ENCODE peak calls at places on chromosomes 11 and 22, in ten cellular contexts. One of them, this sample, is unnamed.

GRCh38 chr11:103183981-103184592 is 74.9 kb downstream of the DYNC2H1 start:
- DNase-seq in naive B cell: no peak
- DNase-seq in EL: no peak
- DNase-seq in NAMALWA: peak; percentile 11
- DNase-seq in AG10803: no peak
- DNase-seq in stimulated activated CD4-positive, alpha-beta T cell treated with anti-CD3 and anti-CD28 coated beads, Interleukin-12 subunit alpha, Interleukin-12 subunit beta, amount 100 ng/mL, for 4 hours: no peak
- DNase-seq in NCI-H1417: no peak
- DNase-seq in stimulated activated CD8-positive, alpha-beta memory T cell treated with anti-CD3 and anti-CD28 coated beads, Interleukin-7, amount 100 ng/mL, for 1 hour: no peak
- DNase-seq in AG08395: no peak
- DNase-seq in brain microvascular endothelial cell: no peak
- DNase-seq in this sample: peak; percentile 6

GRCh38 chr11:23590909-23591308 is 730.6 kb upstream of the CCDC179 start:
- DNase-seq in stimulated activated CD8-positive, alpha-beta memory T cell treated with anti-CD3 and anti-CD28 coated beads, Interleukin-7, amount 100 ng/mL, for 1 hour: no peak
- DNase-seq in EL: no peak
- DNase-seq in AG08395: no peak
- DNase-seq in stimulated activated CD4-positive, alpha-beta T cell treated with anti-CD3 and anti-CD28 coated beads, Interleukin-12 subunit alpha, Interleukin-12 subunit beta, amount 100 ng/mL, for 4 hours: no peak
- DNase-seq in NCI-H1417: no peak
- DNase-seq in AG10803: no peak
- DNase-seq in NAMALWA: no peak
- DNase-seq in naive B cell: no peak
- DNase-seq in brain microvascular endothelial cell: no peak
- DNase-seq in this sample: no peak

GRCh38 chr11:129950319-129951034 is 52.2 kb downstream of the PRDM10 start:
- DNase-seq in brain microvascular endothelial cell: no peak
- DNase-seq in naive B cell: no peak
- DNase-seq in NCI-H1417: no peak
- DNase-seq in AG10803: peak; percentile 54
- DNase-seq in stimulated activated CD4-positive, alpha-beta T cell treated with anti-CD3 and anti-CD28 coated beads, Interleukin-12 subunit alpha, Interleukin-12 subunit beta, amount 100 ng/mL, for 4 hours: no peak
- DNase-seq in EL: no peak
- DNase-seq in NAMALWA: peak; percentile 39
- DNase-seq in AG08395: peak; percentile 14
- DNase-seq in stimulated activated CD8-positive, alpha-beta memory T cell treated with anti-CD3 and anti-CD28 coated beads, Interleukin-7, amount 100 ng/mL, for 1 hour: no peak
- DNase-seq in this sample: no peak

GRCh38 chr11:64181506-64182411 is 4.2 kb upstream of the STIP1 start:
- DNase-seq in AG10803: peak; percentile 88
- DNase-seq in stimulated activated CD4-positive, alpha-beta T cell treated with anti-CD3 and anti-CD28 coated beads, Interleukin-12 subunit alpha, Interleukin-12 subunit beta, amount 100 ng/mL, for 4 hours: peak; percentile 48
- DNase-seq in NAMALWA: peak; percentile 77
- DNase-seq in EL: peak; percentile 94
- DNase-seq in brain microvascular endothelial cell: peak; percentile 94
- DNase-seq in NCI-H1417: peak; percentile 70
- DNase-seq in stimulated activated CD8-positive, alpha-beta memory T cell treated with anti-CD3 and anti-CD28 coated beads, Interleukin-7, amount 100 ng/mL, for 1 hour: no peak
- DNase-seq in AG08395: peak; percentile 96
- DNase-seq in naive B cell: no peak
- DNase-seq in this sample: peak; percentile 83

GRCh38 chr11:134443246-134443645 is 31.2 kb upstream of the B3GAT1 start:
- DNase-seq in stimulated activated CD4-positive, alpha-beta T cell treated with anti-CD3 and anti-CD28 coated beads, Interleukin-12 subunit alpha, Interleukin-12 subunit beta, amount 100 ng/mL, for 4 hours: no peak
- DNase-seq in brain microvascular endothelial cell: no peak
- DNase-seq in AG10803: no peak
- DNase-seq in stimulated activated CD8-positive, alpha-beta memory T cell treated with anti-CD3 and anti-CD28 coated beads, Interleukin-7, amount 100 ng/mL, for 1 hour: no peak
- DNase-seq in NCI-H1417: no peak
- DNase-seq in AG08395: no peak
- DNase-seq in NAMALWA: no peak
- DNase-seq in EL: no peak
- DNase-seq in naive B cell: no peak
- DNase-seq in this sample: no peak

GRCh38 chr22:48974443-48975251 is 853.0 kb downstream of the BRD1 start:
- DNase-seq in naive B cell: no peak
- DNase-seq in stimulated activated CD8-positive, alpha-beta memory T cell treated with anti-CD3 and anti-CD28 coated beads, Interleukin-7, amount 100 ng/mL, for 1 hour: no peak
- DNase-seq in AG10803: no peak
- DNase-seq in NAMALWA: no peak
- DNase-seq in NCI-H1417: no peak
- DNase-seq in EL: no peak
- DNase-seq in stimulated activated CD4-positive, alpha-beta T cell treated with anti-CD3 and anti-CD28 coated beads, Interleukin-12 subunit alpha, Interleukin-12 subunit beta, amount 100 ng/mL, for 4 hours: no peak
- DNase-seq in AG08395: no peak
- DNase-seq in brain microvascular endothelial cell: no peak
- DNase-seq in this sample: no peak

GRCh38 chr11:69437876-69438205 is 43.6 kb upstream of the LINC01488 start:
- DNase-seq in AG08395: no peak
- DNase-seq in naive B cell: no peak
- DNase-seq in EL: no peak
- DNase-seq in brain microvascular endothelial cell: no peak
- DNase-seq in NCI-H1417: no peak
- DNase-seq in NAMALWA: no peak
- DNase-seq in AG10803: no peak
- DNase-seq in stimulated activated CD8-positive, alpha-beta memory T cell treated with anti-CD3 and anti-CD28 coated beads, Interleukin-7, amount 100 ng/mL, for 1 hour: no peak
- DNase-seq in stimulated activated CD4-positive, alpha-beta T cell treated with anti-CD3 and anti-CD28 coated beads, Interleukin-12 subunit alpha, Interleukin-12 subunit beta, amount 100 ng/mL, for 4 hours: no peak
- DNase-seq in this sample: no peak

GRCh38 chr11:130457909-130458729 is 9.7 kb downstream of the ADAMTS15 start:
- DNase-seq in naive B cell: no peak
- DNase-seq in EL: no peak
- DNase-seq in NCI-H1417: no peak
- DNase-seq in brain microvascular endothelial cell: no peak
- DNase-seq in AG08395: peak; percentile 63
- DNase-seq in NAMALWA: no peak
- DNase-seq in AG10803: peak; percentile 55
- DNase-seq in stimulated activated CD4-positive, alpha-beta T cell treated with anti-CD3 and anti-CD28 coated beads, Interleukin-12 subunit alpha, Interleukin-12 subunit beta, amount 100 ng/mL, for 4 hours: no peak
- DNase-seq in stimulated activated CD8-positive, alpha-beta memory T cell treated with anti-CD3 and anti-CD28 coated beads, Interleukin-7, amount 100 ng/mL, for 1 hour: no peak
- DNase-seq in this sample: no peak

GRCh38 chr11:75429902-75430691 is 2.9 kb downstream of the KLHL35 start:
- DNase-seq in NCI-H1417: peak; percentile 59
- DNase-seq in EL: peak; percentile 63
- DNase-seq in AG10803: peak; percentile 69
- DNase-seq in NAMALWA: no peak
- DNase-seq in stimulated activated CD4-positive, alpha-beta T cell treated with anti-CD3 and anti-CD28 coated beads, Interleukin-12 subunit alpha, Interleukin-12 subunit beta, amount 100 ng/mL, for 4 hours: peak; percentile 52
- DNase-seq in AG08395: peak; percentile 77
- DNase-seq in brain microvascular endothelial cell: peak; percentile 27
- DNase-seq in naive B cell: peak; percentile 42
- DNase-seq in stimulated activated CD8-positive, alpha-beta memory T cell treated with anti-CD3 and anti-CD28 coated beads, Interleukin-7, amount 100 ng/mL, for 1 hour: peak; percentile 4
- DNase-seq in this sample: peak; percentile 42

GRCh38 chr11:6319001-6319878 is 1.1 kb downstream of the CAVIN3 start:
- DNase-seq in stimulated activated CD8-positive, alpha-beta memory T cell treated with anti-CD3 and anti-CD28 coated beads, Interleukin-7, amount 100 ng/mL, for 1 hour: no peak
- DNase-seq in brain microvascular endothelial cell: peak; percentile 18
- DNase-seq in AG10803: peak; percentile 48
- DNase-seq in NAMALWA: no peak
- DNase-seq in naive B cell: no peak
- DNase-seq in NCI-H1417: no peak
- DNase-seq in EL: peak; percentile 57
- DNase-seq in AG08395: peak; percentile 21
- DNase-seq in stimulated activated CD4-positive, alpha-beta T cell treated with anti-CD3 and anti-CD28 coated beads, Interleukin-12 subunit alpha, Interleukin-12 subunit beta, amount 100 ng/mL, for 4 hours: no peak
- DNase-seq in this sample: no peak

GRCh38 chr22:48475661-48476345 is 1351.9 kb downstream of the BRD1 start:
- DNase-seq in NAMALWA: no peak
- DNase-seq in AG10803: no peak
- DNase-seq in stimulated activated CD8-positive, alpha-beta memory T cell treated with anti-CD3 and anti-CD28 coated beads, Interleukin-7, amount 100 ng/mL, for 1 hour: no peak
- DNase-seq in NCI-H1417: no peak
- DNase-seq in AG08395: no peak
- DNase-seq in EL: no peak
- DNase-seq in stimulated activated CD4-positive, alpha-beta T cell treated with anti-CD3 and anti-CD28 coated beads, Interleukin-12 subunit alpha, Interleukin-12 subunit beta, amount 100 ng/mL, for 4 hours: no peak
- DNase-seq in brain microvascular endothelial cell: no peak
- DNase-seq in naive B cell: no peak
- DNase-seq in this sample: no peak

GRCh38 chr11:127710831-127711230 is 710.3 kb upstream of the KIRREL3 start:
- DNase-seq in NCI-H1417: no peak
- DNase-seq in brain microvascular endothelial cell: no peak
- DNase-seq in naive B cell: no peak
- DNase-seq in stimulated activated CD8-positive, alpha-beta memory T cell treated with anti-CD3 and anti-CD28 coated beads, Interleukin-7, amount 100 ng/mL, for 1 hour: no peak
- DNase-seq in stimulated activated CD4-positive, alpha-beta T cell treated with anti-CD3 and anti-CD28 coated beads, Interleukin-12 subunit alpha, Interleukin-12 subunit beta, amount 100 ng/mL, for 4 hours: no peak
- DNase-seq in AG08395: no peak
- DNase-seq in NAMALWA: no peak
- DNase-seq in AG10803: no peak
- DNase-seq in EL: no peak
- DNase-seq in this sample: no peak

GRCh38 chr22:44975444-44976262 is 34.2 kb downstream of the PHF21B start:
- DNase-seq in naive B cell: peak; percentile 9
- DNase-seq in NCI-H1417: peak; percentile 6
- DNase-seq in NAMALWA: peak; percentile 88
- DNase-seq in AG08395: peak; percentile 94
- DNase-seq in AG10803: peak; percentile 69
- DNase-seq in EL: peak; percentile 76
- DNase-seq in stimulated activated CD8-positive, alpha-beta memory T cell treated with anti-CD3 and anti-CD28 coated beads, Interleukin-7, amount 100 ng/mL, for 1 hour: no peak
- DNase-seq in brain microvascular endothelial cell: peak; percentile 59
- DNase-seq in stimulated activated CD4-positive, alpha-beta T cell treated with anti-CD3 and anti-CD28 coated beads, Interleukin-12 subunit alpha, Interleukin-12 subunit beta, amount 100 ng/mL, for 4 hours: peak; percentile 55
- DNase-seq in this sample: peak; percentile 56

GRCh38 chr22:27149886-27150529 is 492.6 kb downstream of the MIAT start:
- DNase-seq in EL: no peak
- DNase-seq in naive B cell: no peak
- DNase-seq in NAMALWA: no peak
- DNase-seq in AG08395: peak; percentile 69
- DNase-seq in brain microvascular endothelial cell: peak; percentile 35
- DNase-seq in AG10803: peak; percentile 74
- DNase-seq in NCI-H1417: no peak
- DNase-seq in stimulated activated CD4-positive, alpha-beta T cell treated with anti-CD3 and anti-CD28 coated beads, Interleukin-12 subunit alpha, Interleukin-12 subunit beta, amount 100 ng/mL, for 4 hours: no peak
- DNase-seq in stimulated activated CD8-positive, alpha-beta memory T cell treated with anti-CD3 and anti-CD28 coated beads, Interleukin-7, amount 100 ng/mL, for 1 hour: no peak
- DNase-seq in this sample: no peak

GRCh38 chr22:42439821-42440674 is 7.8 kb upstream of the NFAM1 start:
- DNase-seq in AG10803: no peak
- DNase-seq in NCI-H1417: no peak
- DNase-seq in stimulated activated CD8-positive, alpha-beta memory T cell treated with anti-CD3 and anti-CD28 coated beads, Interleukin-7, amount 100 ng/mL, for 1 hour: no peak
- DNase-seq in stimulated activated CD4-positive, alpha-beta T cell treated with anti-CD3 and anti-CD28 coated beads, Interleukin-12 subunit alpha, Interleukin-12 subunit beta, amount 100 ng/mL, for 4 hours: no peak
- DNase-seq in brain microvascular endothelial cell: peak; percentile 9
- DNase-seq in AG08395: no peak
- DNase-seq in NAMALWA: peak; percentile 59
- DNase-seq in naive B cell: no peak
- DNase-seq in EL: peak; percentile 26
- DNase-seq in this sample: no peak

GRCh38 chr22:26884921-26885320 is 227.5 kb downstream of the MIAT start:
- DNase-seq in naive B cell: no peak
- DNase-seq in stimulated activated CD4-positive, alpha-beta T cell treated with anti-CD3 and anti-CD28 coated beads, Interleukin-12 subunit alpha, Interleukin-12 subunit beta, amount 100 ng/mL, for 4 hours: no peak
- DNase-seq in stimulated activated CD8-positive, alpha-beta memory T cell treated with anti-CD3 and anti-CD28 coated beads, Interleukin-7, amount 100 ng/mL, for 1 hour: no peak
- DNase-seq in AG10803: peak; percentile 20
- DNase-seq in EL: no peak
- DNase-seq in NAMALWA: no peak
- DNase-seq in NCI-H1417: no peak
- DNase-seq in brain microvascular endothelial cell: no peak
- DNase-seq in AG08395: no peak
- DNase-seq in this sample: no peak

GRCh38 chr11:118202599-118203422 is 22.0 kb downstream of the JAML start:
- DNase-seq in stimulated activated CD8-positive, alpha-beta memory T cell treated with anti-CD3 and anti-CD28 coated beads, Interleukin-7, amount 100 ng/mL, for 1 hour: peak; percentile 22
- DNase-seq in AG08395: no peak
- DNase-seq in NAMALWA: no peak
- DNase-seq in EL: no peak
- DNase-seq in naive B cell: no peak
- DNase-seq in brain microvascular endothelial cell: no peak
- DNase-seq in AG10803: no peak
- DNase-seq in NCI-H1417: no peak
- DNase-seq in stimulated activated CD4-positive, alpha-beta T cell treated with anti-CD3 and anti-CD28 coated beads, Interleukin-12 subunit alpha, Interleukin-12 subunit beta, amount 100 ng/mL, for 4 hours: no peak
- DNase-seq in this sample: no peak

GRCh38 chr11:35288311-35288710 is 131.0 kb downstream of the SLC1A2 start:
- DNase-seq in naive B cell: no peak
- DNase-seq in stimulated activated CD8-positive, alpha-beta memory T cell treated with anti-CD3 and anti-CD28 coated beads, Interleukin-7, amount 100 ng/mL, for 1 hour: no peak
- DNase-seq in brain microvascular endothelial cell: no peak
- DNase-seq in stimulated activated CD4-positive, alpha-beta T cell treated with anti-CD3 and anti-CD28 coated beads, Interleukin-12 subunit alpha, Interleukin-12 subunit beta, amount 100 ng/mL, for 4 hours: no peak
- DNase-seq in AG08395: peak; percentile 29
- DNase-seq in EL: no peak
- DNase-seq in NAMALWA: no peak
- DNase-seq in AG10803: peak; percentile 46
- DNase-seq in NCI-H1417: no peak
- DNase-seq in this sample: no peak

GRCh38 chr11:108536783-108537182 is 38.6 kb upstream of the POGLUT3 start:
- DNase-seq in NAMALWA: no peak
- DNase-seq in EL: no peak
- DNase-seq in AG08395: no peak
- DNase-seq in stimulated activated CD8-positive, alpha-beta memory T cell treated with anti-CD3 and anti-CD28 coated beads, Interleukin-7, amount 100 ng/mL, for 1 hour: no peak
- DNase-seq in AG10803: no peak
- DNase-seq in NCI-H1417: no peak
- DNase-seq in naive B cell: no peak
- DNase-seq in brain microvascular endothelial cell: no peak
- DNase-seq in stimulated activated CD4-positive, alpha-beta T cell treated with anti-CD3 and anti-CD28 coated beads, Interleukin-12 subunit alpha, Interleukin-12 subunit beta, amount 100 ng/mL, for 4 hours: no peak
- DNase-seq in this sample: no peak

GRCh38 chr11:69198891-69199582 is 43.3 kb downstream of the SMIM38 start:
- DNase-seq in stimulated activated CD8-positive, alpha-beta memory T cell treated with anti-CD3 and anti-CD28 coated beads, Interleukin-7, amount 100 ng/mL, for 1 hour: no peak
- DNase-seq in NAMALWA: no peak
- DNase-seq in EL: no peak
- DNase-seq in naive B cell: no peak
- DNase-seq in AG08395: no peak
- DNase-seq in AG10803: no peak
- DNase-seq in brain microvascular endothelial cell: no peak
- DNase-seq in NCI-H1417: no peak
- DNase-seq in stimulated activated CD4-positive, alpha-beta T cell treated with anti-CD3 and anti-CD28 coated beads, Interleukin-12 subunit alpha, Interleukin-12 subunit beta, amount 100 ng/mL, for 4 hours: no peak
- DNase-seq in this sample: no peak

GRCh38 chr11:73295259-73295995 is 12.6 kb upstream of the ARHGEF17 start:
- DNase-seq in NAMALWA: peak; percentile 88
- DNase-seq in EL: peak; percentile 93
- DNase-seq in AG08395: peak; percentile 90
- DNase-seq in AG10803: peak; percentile 86
- DNase-seq in NCI-H1417: peak; percentile 75
- DNase-seq in naive B cell: peak; percentile 70
- DNase-seq in stimulated activated CD8-positive, alpha-beta memory T cell treated with anti-CD3 and anti-CD28 coated beads, Interleukin-7, amount 100 ng/mL, for 1 hour: peak; percentile 61
- DNase-seq in brain microvascular endothelial cell: peak; percentile 85
- DNase-seq in stimulated activated CD4-positive, alpha-beta T cell treated with anti-CD3 and anti-CD28 coated beads, Interleukin-12 subunit alpha, Interleukin-12 subunit beta, amount 100 ng/mL, for 4 hours: peak; percentile 71
- DNase-seq in this sample: peak; percentile 51

GRCh38 chr22:42519544-42520237 is at the start of gene RRP7A:
- DNase-seq in NCI-H1417: peak; percentile 61
- DNase-seq in stimulated activated CD4-positive, alpha-beta T cell treated with anti-CD3 and anti-CD28 coated beads, Interleukin-12 subunit alpha, Interleukin-12 subunit beta, amount 100 ng/mL, for 4 hours: peak; percentile 85
- DNase-seq in AG08395: peak; percentile 81
- DNase-seq in AG10803: peak; percentile 72
- DNase-seq in EL: peak; percentile 75
- DNase-seq in NAMALWA: peak; percentile 80
- DNase-seq in naive B cell: peak; percentile 82
- DNase-seq in brain microvascular endothelial cell: peak; percentile 29
- DNase-seq in stimulated activated CD8-positive, alpha-beta memory T cell treated with anti-CD3 and anti-CD28 coated beads, Interleukin-7, amount 100 ng/mL, for 1 hour: peak; percentile 70
- DNase-seq in this sample: peak; percentile 70

GRCh38 chr11:104390696-104391095 is 226.7 kb upstream of the PDGFD start:
- DNase-seq in brain microvascular endothelial cell: peak; percentile 25
- DNase-seq in stimulated activated CD8-positive, alpha-beta memory T cell treated with anti-CD3 and anti-CD28 coated beads, Interleukin-7, amount 100 ng/mL, for 1 hour: no peak
- DNase-seq in NCI-H1417: no peak
- DNase-seq in stimulated activated CD4-positive, alpha-beta T cell treated with anti-CD3 and anti-CD28 coated beads, Interleukin-12 subunit alpha, Interleukin-12 subunit beta, amount 100 ng/mL, for 4 hours: no peak
- DNase-seq in AG10803: peak; percentile 58
- DNase-seq in AG08395: no peak
- DNase-seq in NAMALWA: no peak
- DNase-seq in naive B cell: no peak
- DNase-seq in EL: peak; percentile 32
- DNase-seq in this sample: no peak

GRCh38 chr11:46001427-46002049 is 79.1 kb downstream of the LARGE2 start:
- DNase-seq in AG10803: peak; percentile 80
- DNase-seq in NCI-H1417: no peak
- DNase-seq in AG08395: peak; percentile 53
- DNase-seq in brain microvascular endothelial cell: peak; percentile 49
- DNase-seq in stimulated activated CD4-positive, alpha-beta T cell treated with anti-CD3 and anti-CD28 coated beads, Interleukin-12 subunit alpha, Interleukin-12 subunit beta, amount 100 ng/mL, for 4 hours: no peak
- DNase-seq in naive B cell: no peak
- DNase-seq in stimulated activated CD8-positive, alpha-beta memory T cell treated with anti-CD3 and anti-CD28 coated beads, Interleukin-7, amount 100 ng/mL, for 1 hour: no peak
- DNase-seq in EL: peak; percentile 69
- DNase-seq in NAMALWA: no peak
- DNase-seq in this sample: peak; percentile 20

GRCh38 chr11:70908223-70908622 is 344.2 kb downstream of the SHANK2 start:
- DNase-seq in AG08395: no peak
- DNase-seq in EL: no peak
- DNase-seq in AG10803: no peak
- DNase-seq in NCI-H1417: peak; percentile 10
- DNase-seq in stimulated activated CD4-positive, alpha-beta T cell treated with anti-CD3 and anti-CD28 coated beads, Interleukin-12 subunit alpha, Interleukin-12 subunit beta, amount 100 ng/mL, for 4 hours: no peak
- DNase-seq in brain microvascular endothelial cell: no peak
- DNase-seq in stimulated activated CD8-positive, alpha-beta memory T cell treated with anti-CD3 and anti-CD28 coated beads, Interleukin-7, amount 100 ng/mL, for 1 hour: no peak
- DNase-seq in NAMALWA: no peak
- DNase-seq in naive B cell: no peak
- DNase-seq in this sample: no peak

GRCh38 chr11:67022961-67023956 is at the start of gene SYT12:
- DNase-seq in AG10803: no peak
- DNase-seq in brain microvascular endothelial cell: no peak
- DNase-seq in NAMALWA: no peak
- DNase-seq in AG08395: peak; percentile 19
- DNase-seq in EL: peak; percentile 23
- DNase-seq in NCI-H1417: no peak
- DNase-seq in stimulated activated CD8-positive, alpha-beta memory T cell treated with anti-CD3 and anti-CD28 coated beads, Interleukin-7, amount 100 ng/mL, for 1 hour: no peak
- DNase-seq in stimulated activated CD4-positive, alpha-beta T cell treated with anti-CD3 and anti-CD28 coated beads, Interleukin-12 subunit alpha, Interleukin-12 subunit beta, amount 100 ng/mL, for 4 hours: peak; percentile 16
- DNase-seq in naive B cell: no peak
- DNase-seq in this sample: no peak